ENCODE peak calls at places on chromosome 21, in nine cellular contexts. V is GM23248, H is endodermal cell, F is Peyer's patch, A is left ventricle myocardium inferior, J is body of pancreas, D is transverse colon, W is breast epithelium, Z is IMR-90. O is an unnamed sample. For H3K4me1 and H3K9me3, the result is how much of the 10 kb centered on the place peaks cover.

GRCh38 chr21:46392921-46393320 is 65.8 kb upstream of the DIP2A start:
- DNase-seq in Z (peak), A (peak), F (no peak), D (peak), H (no peak), W (no peak), J (peak), V (peak), O (peak)

GRCh38 chr21:32030146-32030652 is 157.4 kb downstream of the HUNK start:
- DNase-seq in V (no peak), D (no peak), F (no peak), H (peak), Z (no peak), W (no peak), A (no peak), J (no peak), O (no peak)

GRCh38 chr21:45074048-45074817 is at the start of gene ADARB1:
- DNase-seq in J (peak), D (peak), F (peak), A (peak), H (peak), V (peak), Z (peak), W (peak), O (peak)

GRCh38 chr21:36948686-36949085 is 17.8 kb downstream of the HLCS start:
- DNase-seq in J (no peak), V (peak), Z (peak), A (no peak), D (no peak), F (no peak), H (no peak), W (no peak), O (no peak)

GRCh38 chr21:25515484-25516405 is 91.5 kb downstream of the MRPL39 start:
- DNase-seq in D (no peak), J (no peak), A (no peak), F (no peak), H (no peak), W (no peak), Z (peak), V (no peak), O (no peak)

GRCh38 chr21:33123396-33124120 is 53.6 kb downstream of the OLIG1 start:
- DNase-seq in J (no peak), H (no peak), D (no peak), F (no peak), V (peak), Z (no peak), W (no peak), A (no peak), O (peak)

GRCh38 chr21:44890961-44891541 is 17.6 kb upstream of the PTTG1IP start:
- DNase-seq in V (no peak), F (no peak), J (no peak), W (no peak), D (no peak), Z (no peak), A (no peak), H (no peak), O (no peak)

GRCh38 chr21:19109694-19110093 is 706.1 kb upstream of the TMPRSS15 start:
- DNase-seq in F (no peak), W (no peak), A (no peak), D (no peak), V (no peak), J (no peak), H (no peak), Z (no peak), O (no peak)

GRCh38 chr21:34818663-34819158 is 149.9 kb downstream of the CLIC6 start:
- DNase-seq in H (no peak), J (no peak), Z (peak), A (no peak), W (no peak), V (no peak), D (no peak), F (no peak), O (no peak)

GRCh38 chr21:15051652-15052554 is 12.9 kb downstream of the NRIP1 start:
- DNase-seq in H (no peak), W (no peak), J (no peak), F (no peak), A (no peak), Z (peak), V (no peak), D (peak), O (no peak)

GRCh38 chr21:46340998-46341397 is 17.0 kb downstream of the PCNT start:
- DNase-seq in W (no peak), V (no peak), H (no peak), D (no peak), J (no peak), A (no peak), Z (no peak), F (no peak), O (peak)

GRCh38 chr21:46431448-46431847 is 27.2 kb upstream of the DIP2A start:
- DNase-seq in D (no peak), W (no peak), Z (no peak), V (no peak), J (no peak), F (no peak), H (peak), A (no peak), O (no peak)

GRCh38 chr21:20570824-20571232 is 427.4 kb upstream of the NCAM2 start:
- DNase-seq in J (no peak), V (no peak), H (peak), F (no peak), A (no peak), D (no peak), W (no peak), Z (no peak), O (no peak)

GRCh38 chr21:44456915-44457736 is 1.8 kb downstream of the LRRC3 start:
- DNase-seq in F (peak), D (no peak), J (no peak), W (no peak), Z (no peak), A (no peak), H (no peak), V (no peak), O (no peak)

GRCh38 chr21:37793660-37794059 is 122.6 kb downstream of the KCNJ6 start:
- DNase-seq in Z (peak), V (peak), D (no peak), A (no peak), F (no peak), W (no peak), J (no peak), H (no peak), O (no peak)

GRCh38 chr21:17105972-17106371 is 406.9 kb upstream of the CXADR start:
- DNase-seq in J (no peak), V (peak), Z (no peak), A (no peak), H (no peak), W (no peak), D (no peak), F (no peak), O (no peak)

GRCh38 chr21:44895859-44896258 is 22.4 kb upstream of the PTTG1IP start:
- DNase-seq in V (no peak), D (no peak), H (no peak), Z (no peak), J (no peak), A (peak), F (no peak), W (no peak), O (no peak)

GRCh38 chr21:40422851-40423635 is 423.9 kb downstream of the DSCAM start:
- DNase-seq in W (no peak), Z (no peak), D (no peak), J (peak), F (no peak), A (no peak), H (no peak), V (no peak), O (no peak)

GRCh38 chr21:19244502-19245187 is 841.1 kb upstream of the TMPRSS15 start:
- DNase-seq in J (no peak), W (no peak), Z (no peak), V (no peak), F (no peak), A (no peak), H (no peak), D (no peak), O (peak)

GRCh38 chr21:17435565-17436543 is 77.0 kb upstream of the CXADR start:
- DNase-seq in A (no peak), H (no peak), W (no peak), F (no peak), Z (no peak), D (no peak), V (no peak), J (no peak), O (no peak)

GRCh38 chr21:26881504-26882228 is 36.5 kb upstream of the ADAMTS1 start:
- DNase-seq in Z (peak), J (no peak), A (no peak), W (no peak), H (no peak), F (no peak), D (no peak), V (peak), O (no peak)

GRCh38 chr21:17612023-17612564 is 607 bp downstream of the BTG3 start:
- DNase-seq in D (peak), F (peak), A (peak), J (peak), V (peak), W (peak), H (peak), Z (peak), O (peak)

GRCh38 chr21:29534448-29534847 is 235.7 kb downstream of the BACH1 start:
- DNase-seq in Z (no peak), H (no peak), A (no peak), D (no peak), W (no peak), V (no peak), F (no peak), J (no peak), O (no peak)

GRCh38 chr21:26719750-26720149 is 125.5 kb downstream of the ADAMTS1 start:
- DNase-seq in F (no peak), H (no peak), D (no peak), A (no peak), W (no peak), V (no peak), Z (no peak), J (no peak), O (no peak)

GRCh38 chr21:23612210-23612609 is 1995.1 kb downstream of the MRPL39 start:
- DNase-seq in A (no peak), D (no peak), V (no peak), J (no peak), F (no peak), Z (no peak), W (no peak), H (no peak), O (no peak)

GRCh38 chr21:42536601-42537000 is 22.9 kb downstream of the SLC37A1 start:
- DNase-seq in F (peak), Z (no peak), D (no peak), H (no peak), J (no peak), W (peak), A (no peak), V (no peak), O (no peak)

GRCh38 chr21:42538479-42539275 is 25.0 kb downstream of the SLC37A1 start:
- DNase-seq in F (peak), A (no peak), J (no peak), W (no peak), D (no peak), H (no peak), V (no peak), Z (no peak), O (no peak)

GRCh38 chr21:42535602-42536171 is 22.0 kb downstream of the SLC37A1 start:
- DNase-seq in V (no peak), D (peak), F (peak), J (no peak), A (no peak), Z (no peak), H (no peak), W (peak), O (no peak)

GRCh38 chr21:42539342-42539741 is 25.7 kb downstream of the SLC37A1 start:
- DNase-seq in F (peak), D (no peak), A (no peak), J (no peak), H (no peak), Z (no peak), V (no peak), W (no peak), O (peak)

GRCh38 chr21:42537106-42537742 is 23.6 kb downstream of the SLC37A1 start:
- DNase-seq in J (no peak), A (no peak), H (no peak), F (peak), V (peak), W (peak), Z (no peak), D (no peak), O (no peak)
- H3K27ac ChIP-seq in J (no peak), A (no peak), H (no peak), F (no peak), V (no peak), W (no peak), Z (no peak), D (no peak), O (no peak)

GRCh38 chr21:43355196-43355924 is 71.6 kb downstream of the SIK1 start:
- DNase-seq in W (no peak), A (no peak), F (no peak), H (no peak), J (no peak), Z (no peak), D (no peak), V (no peak), O (no peak)
- H3K4me1 ChIP-seq in W (under half), A (under half), F (under half), H (under half), J (under half), Z (under half), D (under half), V (under half), O (under half)

DNA sequence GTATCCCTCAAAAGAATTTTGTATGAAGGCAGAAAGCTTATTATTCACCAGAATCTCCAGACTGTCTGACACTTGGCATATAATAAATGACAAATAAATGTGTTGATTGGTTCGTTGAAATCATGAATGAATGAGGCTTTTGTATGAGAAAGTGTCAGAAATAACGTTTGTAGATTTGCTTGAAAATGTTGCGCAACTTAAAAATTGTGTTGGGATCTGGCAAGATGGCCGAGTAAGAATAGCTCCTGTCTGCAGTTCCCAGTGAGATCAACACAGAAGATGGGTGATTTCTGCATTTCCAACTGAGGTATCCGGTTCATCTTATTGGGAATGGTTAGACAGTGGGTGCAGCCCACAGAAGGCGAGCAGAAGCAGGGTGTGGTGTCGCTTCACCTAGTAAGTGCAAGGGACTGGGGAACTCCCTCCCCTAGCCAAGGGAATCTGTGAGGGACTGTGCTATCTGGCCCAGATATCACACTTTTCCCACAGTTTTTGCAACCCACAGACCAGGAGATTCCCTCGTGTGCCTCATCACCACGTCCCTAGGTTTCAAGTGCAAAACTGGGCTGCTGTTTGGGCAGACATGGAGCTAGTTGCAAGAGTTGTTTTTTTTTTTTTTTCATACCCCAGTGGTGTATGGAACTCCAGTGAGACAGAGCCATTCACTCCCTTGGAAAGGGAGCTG is 759.0 kb downstream of the LTN1 start:
- DNase-seq in D (no peak), Z (no peak), V (no peak), F (no peak), J (no peak), W (no peak), H (no peak), A (peak), O (no peak)
- H3K9me3 ChIP-seq in D (under half), Z (under half), V (under half), F (under half), J (under half), W (under half), H (under half), A (under half), O (under half)

DNA sequence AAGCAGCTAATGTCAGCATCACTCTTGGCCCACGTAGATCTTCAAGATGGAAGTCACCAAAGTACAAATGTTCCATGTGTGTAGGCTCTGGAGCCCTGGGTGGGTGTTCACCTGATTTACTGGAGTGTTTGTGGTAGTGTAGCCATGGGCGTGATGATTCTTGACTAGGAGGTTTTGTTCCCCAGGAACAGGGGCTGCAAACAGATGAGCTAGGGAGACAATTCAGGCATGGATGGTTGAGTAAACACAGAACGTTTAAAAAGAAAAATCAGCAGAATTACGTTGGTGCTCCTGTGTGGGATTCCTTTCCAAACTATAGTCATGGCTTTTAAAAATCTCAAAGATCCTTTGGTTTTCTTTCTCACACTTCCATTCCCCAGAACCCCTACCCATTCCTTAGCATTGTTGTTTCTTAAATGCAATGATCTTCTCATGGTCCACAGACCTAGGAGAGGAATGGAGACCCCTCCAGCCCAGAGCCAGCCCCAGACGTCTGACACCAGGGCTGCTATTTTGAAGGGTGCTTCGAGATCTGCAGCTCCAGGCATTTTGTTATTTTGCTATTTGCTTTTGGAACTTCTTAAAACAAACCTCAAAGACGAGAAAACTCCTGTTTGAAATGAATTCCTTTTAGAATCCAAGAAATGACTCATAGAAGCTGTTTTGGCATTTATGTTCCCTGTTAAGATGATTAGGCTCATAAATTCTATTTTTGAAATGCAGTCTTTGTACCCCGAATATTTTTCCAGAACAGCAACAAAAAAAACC is 115.1 kb downstream of the ETS2 start:
- DNase-seq in J (no peak), A (no peak), W (no peak), Z (peak), H (peak), F (peak), D (no peak), V (peak), O (no peak)
- H3K27ac ChIP-seq in J (no peak), A (peak), W (peak), Z (peak), H (no peak), F (peak), D (peak), V (peak), O (peak)

O was measured in aorta.